ENCODE peak calls at places on chromosomes 11 and 22, in ten cellular contexts. I, A, C, W, T, H, X, P, D and L are unnamed samples.

GRCh38 chr22:17969732-17970131 is 54.6 kb downstream of the MICAL3 start:
- DNase-seq in P (no peak), I (peak; percentile 65), W (peak; percentile 65), T (no peak), X (peak; percentile 98), A (no peak), H (no peak), D (no peak), C (no peak), L (peak; percentile 69)

GRCh38 chr11:110463153-110463552 is 33.4 kb downstream of the FDX1 start:
- DNase-seq in X (peak; percentile 53), P (no peak), H (peak; percentile 32), T (peak; percentile 68), I (peak; percentile 67), D (no peak), W (peak; percentile 22), A (peak; percentile 16), C (no peak), L (no peak)

GRCh38 chr22:42060489-42060888 is 10.1 kb downstream of the NAGA start:
- DNase-seq in W (no peak), X (no peak), I (no peak), T (no peak), H (no peak), D (no peak), C (no peak), P (no peak), A (no peak), L (no peak)

GRCh38 chr22:46661221-46661851 is 41.1 kb downstream of the GRAMD4 start:
- DNase-seq in I (no peak), P (peak; percentile 62), T (no peak), X (peak; percentile 66), C (peak; percentile 19), D (peak; percentile 63), H (peak; percentile 60), W (no peak), A (no peak), L (peak; percentile 7)

GRCh38 chr11:27075192-27075591 is 34.6 kb downstream of the BBOX1 start:
- DNase-seq in D (no peak), C (no peak), T (no peak), A (no peak), H (no peak), X (peak; percentile 49), W (no peak), P (no peak), I (no peak), L (no peak)

GRCh38 chr11:65787649-65788622 is 1.1 kb downstream of the OVOL1 start:
- DNase-seq in X (no peak), I (peak; percentile 89), T (no peak), A (no peak), C (no peak), D (no peak), H (peak; percentile 91), P (no peak), W (no peak), L (no peak)

GRCh38 chr11:35265755-35266454 is 126.9 kb downstream of the CD44 start:
- DNase-seq in I (no peak), W (no peak), A (no peak), P (no peak), T (no peak), D (no peak), C (no peak), X (no peak), H (no peak), L (no peak)

GRCh38 chr22:40101417-40102101 is 76.2 kb upstream of the TNRC6B start:
- DNase-seq in X (no peak), P (no peak), H (no peak), T (no peak), W (no peak), A (no peak), D (no peak), C (no peak), I (no peak), L (no peak)

GRCh38 chr11:98835336-98835735 is 185.4 kb upstream of the CNTN5 start:
- DNase-seq in X (no peak), P (no peak), H (no peak), T (no peak), D (no peak), W (no peak), I (no peak), A (no peak), C (no peak), L (no peak)

GRCh38 chr11:119691701-119692546 is 37.1 kb downstream of the NECTIN1 start:
- DNase-seq in C (no peak), A (no peak), H (no peak), W (no peak), X (no peak), T (no peak), P (no peak), D (no peak), I (no peak), L (no peak)

GRCh38 chr11:28529046-28529445 is 420.9 kb downstream of the METTL15 start:
- DNase-seq in P (no peak), H (no peak), C (no peak), X (peak; percentile 61), A (no peak), T (peak; percentile 58), W (peak; percentile 20), D (no peak), I (no peak), L (no peak)

GRCh38 chr22:38327805-38328204 is 10.6 kb upstream of the CSNK1E start:
- DNase-seq in C (no peak), I (no peak), A (no peak), X (no peak), H (no peak), T (no peak), W (no peak), P (no peak), D (no peak), L (peak; percentile 48)

GRCh38 chr11:7668911-7669310 is 4.4 kb downstream of the CYB5R2 start:
- DNase-seq in C (no peak), I (no peak), P (no peak), D (no peak), X (no peak), A (no peak), H (no peak), W (no peak), T (no peak), L (no peak)

GRCh38 chr11:77446911-77447629 is 26.8 kb downstream of the PAK1 start:
- DNase-seq in T (no peak), P (no peak), W (no peak), H (no peak), C (no peak), X (no peak), D (no peak), A (no peak), I (no peak), L (no peak)

GRCh38 chr11:13105237-13105844 is 96.2 kb downstream of the RASSF10 start:
- DNase-seq in H (peak; percentile 42), I (peak; percentile 40), D (no peak), A (no peak), T (no peak), P (no peak), C (no peak), W (no peak), X (no peak), L (no peak)

GRCh38 chr11:110079726-110080125 is 13.5 kb upstream of the ZC3H12C start:
- DNase-seq in W (no peak), C (no peak), A (no peak), X (no peak), H (no peak), T (no peak), D (no peak), P (no peak), I (no peak), L (no peak)

GRCh38 chr11:35682230-35683195 is 19.9 kb downstream of the TRIM44 start:
- DNase-seq in I (peak; percentile 47), W (no peak), P (no peak), T (no peak), A (no peak), C (no peak), H (peak; percentile 47), D (no peak), X (no peak), L (no peak)

GRCh38 chr11:34749666-34750659 is 129.1 kb downstream of the EHF start:
- DNase-seq in T (peak; percentile 94), H (no peak), I (peak; percentile 35), P (no peak), X (peak; percentile 74), W (peak; percentile 88), D (no peak), C (no peak), A (no peak), L (no peak)